ENCODE peak calls at places on chromosome 3, in eight cellular contexts. I, D, M, Q, O, B, K and W are unnamed samples.

GRCh38 chr3:62558549-62559112 is 185.3 kb upstream of the FEZF2 start:
- DNase-seq in D (peak; percentile 23), M (no peak), B (peak; percentile 59), O (peak; percentile 25), I (peak; percentile 49), Q (no peak), K (no peak), W (no peak)

GRCh38 chr3:155741598-155741997 is 3.3 kb downstream of the PLCH1 start:
- DNase-seq in I (no peak), O (no peak), K (no peak), B (no peak), M (no peak), Q (no peak), D (no peak), W (no peak)

GRCh38 chr3:196501316-196502064 is 2.1 kb downstream of the RNF168 start:
- DNase-seq in D (no peak), M (no peak), K (no peak), I (no peak), Q (no peak), B (no peak), O (peak; percentile 36), W (no peak)

GRCh38 chr3:196684548-196685407 is 27.3 kb downstream of the CEP19 start:
- DNase-seq in M (peak; percentile 49), Q (peak; percentile 35), I (peak; percentile 64), O (peak; percentile 77), K (no peak), B (peak; percentile 74), D (peak; percentile 92), W (no peak)

GRCh38 chr3:173599673-173600072 is 202.1 kb downstream of the NLGN1 start:
- DNase-seq in D (no peak), K (no peak), I (no peak), M (no peak), O (no peak), B (no peak), Q (no peak), W (no peak)

GRCh38 chr3:9951598-9951961 is 628 bp downstream of the PRRT3 start:
- DNase-seq in Q (no peak), K (no peak), I (no peak), D (peak; percentile 37), M (no peak), B (no peak), O (no peak), W (no peak)

GRCh38 chr3:53231532-53232511 is 24.0 kb downstream of the TKT start:
- DNase-seq in D (no peak), M (no peak), I (no peak), Q (no peak), B (no peak), O (no peak), K (no peak), W (no peak)

GRCh38 chr3:161673845-161674244 is 177.2 kb downstream of the OTOL1 start:
- DNase-seq in B (no peak), O (no peak), Q (no peak), M (no peak), D (no peak), I (no peak), K (no peak), W (no peak)

GRCh38 chr3:23648965-23649328 is 156.8 kb upstream of the UBE2E1 start:
- DNase-seq in K (no peak), I (no peak), M (no peak), B (no peak), D (peak; percentile 48), Q (no peak), O (no peak), W (no peak)

GRCh38 chr3:2713923-2714322 is 396.3 kb downstream of the IL5RA start:
- DNase-seq in M (no peak), O (peak; percentile 12), Q (no peak), D (peak; percentile 21), K (no peak), I (no peak), B (no peak), W (no peak)

GRCh38 chr3:111738238-111738637 is 120.8 kb upstream of the PHLDB2 start:
- DNase-seq in Q (no peak), D (no peak), I (no peak), K (no peak), B (no peak), O (no peak), M (no peak), W (no peak)

GRCh38 chr3:32472716-32473115 is 29.9 kb downstream of the CMTM6 start:
- DNase-seq in K (no peak), I (no peak), M (no peak), B (no peak), D (no peak), Q (no peak), O (no peak), W (no peak)

GRCh38 chr3:47047673-47048072 is 68.2 kb downstream of the NBEAL2 start:
- DNase-seq in K (no peak), Q (no peak), D (no peak), O (peak; percentile 7), M (no peak), I (no peak), B (no peak), W (no peak)

GRCh38 chr3:177746259-177747021 is 549.2 kb upstream of the TBL1XR1 start:
- DNase-seq in K (no peak), B (no peak), M (no peak), Q (no peak), I (no peak), O (peak; percentile 72), D (peak; percentile 60), W (peak; percentile 46)

GRCh38 chr3:196976891-196977420 is 8.3 kb upstream of the PIGZ start:
- DNase-seq in B (no peak), O (no peak), K (no peak), I (no peak), Q (no peak), D (no peak), M (no peak), W (no peak)

GRCh38 chr3:127672429-127673190 is at the start of gene ABTB1:
- DNase-seq in O (peak; percentile 53), Q (no peak), K (peak; percentile 53), B (peak; percentile 71), I (peak; percentile 66), D (peak; percentile 90), M (peak; percentile 79), W (no peak)

GRCh38 chr3:197007296-197007940 is 22.2 kb downstream of the MELTF start:
- DNase-seq in Q (no peak), M (no peak), I (no peak), B (no peak), K (no peak), O (no peak), D (no peak), W (no peak)

GRCh38 chr3:138046084-138046483 is 36.1 kb downstream of the CLDN18 start:
- DNase-seq in B (no peak), D (peak; percentile 32), K (no peak), I (no peak), M (no peak), O (no peak), Q (no peak), W (no peak)

GRCh38 chr3:47636225-47636624 is 57.6 kb upstream of the CSPG5 start:
- DNase-seq in Q (no peak), B (no peak), M (no peak), I (no peak), K (no peak), D (no peak), O (no peak), W (no peak)

GRCh38 chr3:186532641-186533072 is 11.5 kb downstream of the CRYGS start:
- DNase-seq in K (no peak), B (peak; percentile 26), D (peak; percentile 72), I (no peak), M (peak; percentile 30), O (no peak), Q (no peak), W (no peak)

GRCh38 chr3:157582634-157582968 is 79.4 kb upstream of the VEPH1 start:
- DNase-seq in D (no peak), M (no peak), I (no peak), K (no peak), B (no peak), Q (no peak), O (no peak), W (no peak)

GRCh38 chr3:157585386-157585785 is 82.2 kb upstream of the VEPH1 start:
- DNase-seq in Q (no peak), M (no peak), O (no peak), K (no peak), D (no peak), I (no peak), B (no peak), W (no peak)

GRCh38 chr3:157586293-157586692 is 83.1 kb upstream of the VEPH1 start:
- DNase-seq in K (no peak), M (no peak), B (no peak), D (no peak), O (no peak), I (no peak), Q (no peak), W (no peak)

GRCh38 chr3:157581331-157581730 is 78.1 kb upstream of the VEPH1 start:
- DNase-seq in B (no peak), D (no peak), M (no peak), Q (no peak), K (no peak), I (no peak), O (no peak), W (no peak)
- TF ChIP-seq CTCF in B (no peak), D (no peak), M (no peak), Q (no peak), K (no peak), I (no peak), O (no peak), W (no peak)

GRCh38 chr3:194103475-194103874 is 32.5 kb upstream of the HES1 start:
- DNase-seq in Q (no peak), M (peak; percentile 41), D (peak; percentile 54), I (no peak), K (no peak), O (no peak), B (no peak), W (no peak)
- TF ChIP-seq CTCF in Q (no peak), M (no peak), D (no peak), I (no peak), K (no peak), O (no peak), B (no peak), W (no peak)

DNA sequence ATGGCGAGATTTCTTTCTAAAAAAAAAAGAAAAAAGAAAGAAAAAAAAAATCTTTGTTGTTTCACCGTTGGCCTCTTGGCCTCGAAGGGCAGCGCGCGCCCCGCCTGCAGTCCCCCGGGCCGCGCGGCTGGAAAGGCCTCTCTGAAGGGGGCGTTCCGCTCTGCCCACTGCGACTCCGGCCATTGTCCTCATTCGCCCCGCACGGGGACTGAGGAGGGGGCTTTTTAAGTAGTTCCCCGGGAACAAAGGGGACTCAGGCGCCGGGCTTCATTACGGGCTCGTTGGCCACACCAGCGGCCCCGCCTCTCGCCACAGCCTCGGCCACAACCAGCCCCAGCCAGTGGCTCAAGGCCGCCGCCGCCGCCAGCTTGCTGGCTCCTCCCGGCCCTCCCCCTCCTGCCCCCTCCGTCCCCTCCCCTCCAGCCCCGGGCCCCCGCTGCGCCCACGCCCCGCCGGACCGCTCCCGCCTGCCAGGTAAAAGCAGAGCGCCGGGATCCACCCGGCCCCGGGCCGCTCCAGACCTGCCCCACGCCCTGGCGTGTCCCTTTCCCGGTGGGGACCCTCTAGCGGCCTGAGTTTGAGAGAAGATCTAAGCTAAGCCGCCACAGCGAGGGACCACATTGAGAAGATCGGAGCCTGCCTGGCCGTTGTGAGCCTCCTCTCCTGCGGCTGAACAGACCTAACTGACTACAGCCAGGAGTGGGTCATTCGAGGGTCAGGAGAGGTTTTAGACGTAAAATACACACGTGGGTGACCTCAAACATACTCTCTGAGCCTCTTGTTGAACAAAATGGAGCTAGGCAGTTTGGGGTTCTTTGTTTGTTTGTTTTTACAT is 54.1 kb downstream of the CPN2 start:
- DNase-seq in D (no peak), Q (no peak), O (no peak), M (no peak), K (no peak), I (peak; percentile 31), B (peak; percentile 78), W (no peak)
- TF ChIP-seq CTCF in D (no peak), Q (no peak), O (no peak), M (no peak), K (no peak), I (no peak), B (peak; percentile 26), W (no peak)

GRCh38 chr3:67647390-67647878 is 7.0 kb downstream of the SUCLG2 start:
- DNase-seq in B (no peak), D (no peak), K (no peak), I (no peak), M (no peak), Q (peak; percentile 74), O (peak; percentile 97), W (peak; percentile 77)
- TF ChIP-seq CTCF in B (no peak), D (no peak), K (no peak), I (no peak), M (no peak), Q (no peak), O (no peak), W (no peak)